ENCODE peak calls at places on chromosomes 3 and 15, in five cellular contexts. P, N, M, R and A are unnamed samples.

GRCh38 chr15:90412356-90413194 is 24.5 kb downstream of the IQGAP1 start:
- DNase-seq in R (peak), N (peak), P (peak), M (no peak), A (no peak)

GRCh38 chr15:37099321-37100108 is 834 bp downstream of the MEIS2 start:
- DNase-seq in R (peak), N (no peak), P (no peak), M (no peak), A (no peak)

GRCh38 chr3:142086581-142087090 is 62.7 kb downstream of the TFDP2 start:
- DNase-seq in R (no peak), P (no peak), M (no peak), N (no peak), A (no peak)

GRCh38 chr3:195208183-195208582 is 62.8 kb downstream of the XXYLT1 start:
- DNase-seq in M (no peak), N (no peak), R (no peak), P (no peak), A (no peak)

GRCh38 chr15:29933043-29933442 is 110.8 kb upstream of the TJP1 start:
- DNase-seq in M (no peak), P (no peak), N (no peak), R (peak), A (no peak)

GRCh38 chr15:92648190-92648875 is 7.2 kb downstream of the FAM174B start:
- DNase-seq in P (no peak), N (no peak), M (no peak), R (no peak), A (no peak)

GRCh38 chr15:40695469-40695910 is 516 bp downstream of the RAD51 start:
- DNase-seq in M (no peak), P (peak), N (peak), R (peak), A (no peak)

GRCh38 chr3:775178-775885 is 317.5 kb upstream of the CNTN6 start:
- DNase-seq in N (no peak), M (no peak), P (no peak), R (peak), A (no peak)

GRCh38 chr3:60202052-60202753 is 1049.0 kb downstream of the FHIT start:
- DNase-seq in M (no peak), R (no peak), N (no peak), P (no peak), A (no peak)

GRCh38 chr15:48883699-48884098 is 5.8 kb downstream of the EID1 start:
- DNase-seq in N (no peak), R (no peak), M (no peak), P (no peak), A (no peak)

GRCh38 chr15:75353604-75354003 is 6.8 kb downstream of the NEIL1 start:
- DNase-seq in M (no peak), R (no peak), P (no peak), N (no peak), A (no peak)

GRCh38 chr3:99938270-99938955 is 120.8 kb downstream of the CMSS1 start:
- DNase-seq in N (no peak), M (no peak), R (peak), P (peak), A (no peak)

GRCh38 chr15:77673801-77674317 is 41.1 kb upstream of the LINGO1 start:
- DNase-seq in N (no peak), P (no peak), M (no peak), R (no peak), A (no peak)

GRCh38 chr3:142498397-142499180 is 50.8 kb upstream of the XRN1 start:
- DNase-seq in M (no peak), R (peak), P (peak), N (no peak), A (no peak)

GRCh38 chr15:75531041-75531450 is 48.1 kb downstream of the PTPN9 start:
- DNase-seq in P (peak), M (no peak), R (peak), N (peak), A (no peak)

GRCh38 chr3:71585891-71586809 is 2.6 kb upstream of the FOXP1 start:
- DNase-seq in P (peak), M (peak), R (peak), N (peak), A (no peak)

GRCh38 chr3:179029096-179029495 is 42.5 kb downstream of the ZMAT3 start:
- DNase-seq in P (no peak), M (no peak), N (no peak), R (no peak), A (no peak)

GRCh38 chr3:129316121-129317013 is 37.7 kb downstream of the HMCES start:
- DNase-seq in N (peak), M (peak), P (peak), R (peak), A (peak)

GRCh38 chr3:19702416-19703078 is 231.5 kb downstream of the EFHB start:
- DNase-seq in M (no peak), P (peak), N (no peak), R (no peak), A (peak)

GRCh38 chr3:61634678-61635077 is 73.3 kb downstream of the PTPRG start:
- DNase-seq in M (no peak), R (no peak), N (peak), P (peak), A (no peak)

GRCh38 chr15:39624806-39625205 is 43.9 kb downstream of the THBS1 start:
- DNase-seq in P (peak), N (peak), R (peak), M (no peak), A (no peak)

GRCh38 chr15:58307313-58307961 is 124.4 kb upstream of the LIPC start:
- DNase-seq in P (peak), M (no peak), N (peak), R (peak), A (no peak)

GRCh38 chr3:166456291-166456690 is 619.1 kb upstream of the BCHE start:
- DNase-seq in R (no peak), P (no peak), M (no peak), N (peak), A (no peak)

GRCh38 chr15:39597751-39598185 is 16.9 kb downstream of the THBS1 start:
- DNase-seq in R (peak), N (peak), P (peak), M (no peak), A (no peak)

GRCh38 chr15:50181206-50181982 is 602 bp upstream of the SLC27A2 start:
- DNase-seq in M (no peak), N (no peak), R (no peak), P (no peak), A (peak)

GRCh38 chr3:13865581-13866405 is 14.1 kb downstream of the WNT7A start:
- DNase-seq in M (no peak), P (no peak), N (no peak), R (no peak), A (no peak)

GRCh38 chr3:30186741-30187219 is 419.6 kb upstream of the TGFBR2 start:
- DNase-seq in M (no peak), N (no peak), P (no peak), R (no peak), A (no peak)

GRCh38 chr3:25289663-25290062 is 138.4 kb upstream of the RARB start:
- DNase-seq in N (no peak), P (no peak), R (no peak), M (no peak), A (no peak)

GRCh38 chr3:8503871-8504610 is 2.4 kb downstream of the LMCD1 start:
- DNase-seq in P (peak), R (peak), N (no peak), M (no peak), A (no peak)

GRCh38 chr3:153052096-153052460 is 109.9 kb upstream of the RAP2B start:
- DNase-seq in N (peak), M (no peak), R (peak), P (peak), A (peak)

GRCh38 chr3:71309342-71309741 is 274.2 kb downstream of the FOXP1 start:
- DNase-seq in N (peak), R (no peak), P (no peak), M (peak), A (no peak)

GRCh38 chr15:57476533-57476975 is 100.2 kb downstream of the CGNL1 start:
- DNase-seq in P (peak), N (peak), R (peak), M (no peak), A (no peak)

GRCh38 chr3:16849795-16850194 is 35.0 kb upstream of the PLCL2 start:
- DNase-seq in M (no peak), N (peak), P (peak), R (peak), A (no peak)

GRCh38 chr3:171454026-171454425 is 6.2 kb downstream of the TNIK start:
- DNase-seq in N (no peak), P (no peak), R (no peak), M (no peak), A (no peak)

GRCh38 chr15:67701669-67702068 is 123.6 kb upstream of the SKOR1 start:
- DNase-seq in R (peak), N (peak), P (peak), M (no peak), A (no peak)

GRCh38 chr3:188491276-188491687 is 337.3 kb downstream of the LPP start:
- DNase-seq in R (peak), P (peak), M (no peak), N (peak), A (no peak)

GRCh38 chr3:188497021-188497420 is 343.1 kb downstream of the LPP start:
- DNase-seq in M (no peak), N (peak), R (peak), P (no peak), A (no peak)
- TF ChIP-seq CTCF in M (no peak), N (no peak), R (no peak), P (no peak), A (no peak)

DNA sequence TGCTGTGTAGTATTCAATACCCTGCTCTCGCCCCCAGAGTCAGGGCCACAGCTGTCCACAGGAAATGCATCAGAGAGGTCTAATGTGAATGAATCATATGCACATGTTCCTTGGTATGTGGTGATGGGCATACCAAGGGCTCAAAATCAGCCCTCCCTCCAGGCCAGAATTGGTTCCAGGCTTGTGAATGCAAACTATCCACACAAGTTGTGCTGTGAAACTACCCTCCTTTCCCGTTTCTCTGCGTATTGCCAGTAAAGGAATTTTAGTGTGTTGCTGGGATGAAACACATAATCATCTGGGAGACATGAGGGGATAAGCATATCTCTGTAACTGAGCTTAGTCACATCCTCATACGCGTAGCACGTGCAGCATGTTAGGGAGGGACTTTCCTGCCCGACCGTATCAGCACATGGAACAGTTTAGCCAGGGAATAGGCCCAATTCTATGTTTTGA is 9.2 kb upstream of the MME start:
- DNase-seq in N (peak), M (no peak), R (peak), P (peak), A (no peak)
- TF ChIP-seq CTCF in N (no peak), M (no peak), R (no peak), P (no peak), A (no peak)

GRCh38 chr15:80747317-80748053 is 31.7 kb upstream of the CEMIP start:
- DNase-seq in N (no peak), P (no peak), M (no peak), R (no peak), A (no peak)

GRCh38 chr15:80752204-80752603 is 27.0 kb upstream of the CEMIP start:
- DNase-seq in P (no peak), N (no peak), R (no peak), M (no peak), A (no peak)

GRCh38 chr15:80745888-80746287 is 33.3 kb upstream of the CEMIP start:
- DNase-seq in N (no peak), R (no peak), M (no peak), P (no peak), A (no peak)

GRCh38 chr15:80750591-80750990 is 28.6 kb upstream of the CEMIP start:
- DNase-seq in P (no peak), R (no peak), N (no peak), M (no peak), A (no peak)

GRCh38 chr15:80749589-80749988 is 29.6 kb upstream of the CEMIP start:
- DNase-seq in R (no peak), P (no peak), N (no peak), M (no peak), A (no peak)
- TF ChIP-seq CTCF in R (no peak), P (no peak), N (no peak), M (no peak), A (no peak)

GRCh38 chr15:88898736-88899135 is 3.4 kb upstream of the HAPLN3 start:
- DNase-seq in R (no peak), N (no peak), P (no peak), M (no peak), A (no peak)
- TF ChIP-seq CTCF in R (no peak), N (no peak), P (no peak), M (no peak), A (no peak)